ENCODE peak calls at places on chromosomes 6 and 20, in seven cellular contexts. I is NCI-H2081; E is activated CD8-positive, alpha-beta memory T cell treated with anti-CD3 and anti-CD28 coated beads, Interleukin-2, amount 50 U/mL, for 4 hours; M is stimulated activated CD4-positive, alpha-beta T cell treated with anti-CD3 and anti-CD28 coated beads, Interleukin-2, amount 100 ng/mL, for 24 hours; Q is NCI-H345; A is pulmonary artery endothelial cell; R is D341Med. O is an unnamed sample.

GRCh38 chr6:135254471-135254870 is 73.4 kb downstream of the MYB start:
- DNase-seq in I (no peak), E (no peak), M (no peak), Q (no peak), A (no peak), R (no peak), O (no peak)

GRCh38 chr6:35723587-35723986 is 13.2 kb upstream of the ARMC12 start:
- DNase-seq in I (no peak), E (no peak), M (no peak), Q (no peak), A (no peak), R (no peak), O (no peak)

GRCh38 chr6:90364846-90365401 is 68.3 kb upstream of the BACH2 start:
- DNase-seq in I (no peak), E (no peak), M (no peak), Q (no peak), A (no peak), R (no peak), O (no peak)

GRCh38 chr20:61829526-61829925 is 236.2 kb downstream of the TAF4 start:
- DNase-seq in I (no peak), E (no peak), M (no peak), Q (no peak), A (no peak), R (no peak), O (no peak)

GRCh38 chr20:3826420-3826819 is 6.1 kb downstream of the AP5S1 start:
- DNase-seq in I (no peak), E (no peak), M (no peak), Q (no peak), A (no peak), R (no peak), O (no peak)

GRCh38 chr6:167146173-167146572 is 11.6 kb downstream of the GPR31 start:
- DNase-seq in I (no peak), E (no peak), M (no peak), Q (no peak), A (no peak), R (no peak), O (no peak)

GRCh38 chr20:1838479-1839279 is 56.5 kb upstream of the SIRPA start:
- DNase-seq in I (no peak), E (no peak), M (no peak), Q (no peak), A (no peak), R (no peak), O (no peak)

GRCh38 chr6:18387061-18387721 is at the start of gene RNF144B:
- DNase-seq in I (peak; percentile 83), E (peak; percentile 64), M (peak; percentile 75), Q (peak; percentile 88), A (peak; percentile 75), R (peak; percentile 82), O (peak; percentile 37)

GRCh38 chr20:62922451-62922921 is 3.8 kb downstream of the DIDO1 start:
- DNase-seq in I (no peak), E (peak; percentile 48), M (peak; percentile 39), Q (no peak), A (no peak), R (no peak), O (peak; percentile 37)

GRCh38 chr20:57907131-57908083 is 197.6 kb upstream of the PMEPA1 start:
- DNase-seq in I (no peak), E (no peak), M (no peak), Q (no peak), A (no peak), R (no peak), O (no peak)

GRCh38 chr6:160519603-160520042 is 144.5 kb downstream of the LPA start:
- DNase-seq in I (peak; percentile 42), E (no peak), M (no peak), Q (peak; percentile 45), A (no peak), R (no peak), O (peak; percentile 57)

GRCh38 chr6:126033696-126034095 is 47.4 kb downstream of the TRMT11 start:
- DNase-seq in I (peak; percentile 6), E (no peak), M (no peak), Q (peak; percentile 2), A (peak; percentile 49), R (peak; percentile 60), O (no peak)

O was measured in T follicular helper cell.